ENCODE peak calls at places on chromosome 4, in five cellular contexts. L is mesenchymal stem cell; O is AG04450; V is lower lobe of right lung; M is CD4-positive, alpha-beta T cell. T is an unnamed sample.

GRCh38 chr4:141462361-141462760 is 174.0 kb upstream of the IL15 start:
- DNase-seq in V (no peak), M (no peak), L (no peak), O (no peak), T (no peak)

GRCh38 chr4:140004580-140005314 is 149.2 kb downstream of the MAML3 start:
- DNase-seq in O (no peak), L (peak; percentile 56), M (no peak), V (peak; percentile 51), T (peak; percentile 74)

GRCh38 chr4:6074723-6075122 is 56.5 kb upstream of the C4orf50 start:
- DNase-seq in V (no peak), M (no peak), L (no peak), O (no peak), T (no peak)

GRCh38 chr4:128916832-128917231 is 107.3 kb downstream of the JADE1 start:
- DNase-seq in L (no peak), V (peak; percentile 56), M (no peak), O (no peak), T (no peak)

GRCh38 chr4:159071178-159071968 is 31.5 kb upstream of the RAPGEF2 start:
- DNase-seq in V (no peak), O (no peak), L (peak; percentile 16), M (no peak), T (no peak)

GRCh38 chr4:153538408-153539057 is 72.4 kb downstream of the TMEM131L start:
- DNase-seq in O (no peak), L (no peak), V (no peak), M (no peak), T (peak; percentile 94)

GRCh38 chr4:73434311-73434710 is 1.7 kb upstream of the AFP start:
- DNase-seq in O (no peak), M (no peak), L (peak; percentile 12), V (no peak), T (peak; percentile 42)

GRCh38 chr4:46844325-46844917 is 64.6 kb downstream of the COX7B2 start:
- DNase-seq in L (peak; percentile 63), O (peak; percentile 15), M (peak; percentile 4), V (no peak), T (peak; percentile 77)

GRCh38 chr4:14428125-14428524 is 574.2 kb upstream of the CPEB2 start:
- DNase-seq in M (no peak), V (no peak), L (no peak), O (no peak), T (no peak)

GRCh38 chr4:105619193-105619931 is 66.9 kb downstream of the ARHGEF38 start:
- DNase-seq in V (peak; percentile 88), L (no peak), M (no peak), O (no peak), T (peak; percentile 86)

GRCh38 chr4:33850503-33850902 is 2393.8 kb downstream of the ARAP2 start:
- DNase-seq in V (no peak), L (no peak), M (no peak), O (no peak), T (no peak)

GRCh38 chr4:176840166-176840565 is 47.4 kb upstream of the VEGFC start:
- DNase-seq in O (no peak), V (no peak), L (peak; percentile 77), M (no peak), T (peak; percentile 12)

GRCh38 chr4:70671091-70671490 is 4.8 kb upstream of the JCHAIN start:
- DNase-seq in O (no peak), L (no peak), M (no peak), V (no peak), T (no peak)

GRCh38 chr4:65999518-65999871 is 329.2 kb upstream of the EPHA5 start:
- DNase-seq in M (no peak), O (no peak), V (no peak), L (no peak), T (peak; percentile 58)

GRCh38 chr4:14143892-14144291 is 516.4 kb upstream of the BOD1L1 start:
- DNase-seq in M (no peak), O (no peak), V (no peak), L (no peak), T (no peak)

GRCh38 chr4:90198086-90198847 is 71.1 kb downstream of the CCSER1 start:
- DNase-seq in V (no peak), L (no peak), M (no peak), O (no peak), T (peak; percentile 42)

GRCh38 chr4:119715490-119716445 is 87.2 kb upstream of the PDE5A start:
- DNase-seq in O (no peak), M (no peak), V (no peak), L (no peak), T (no peak)

GRCh38 chr4:184430163-184430562 is 44.2 kb downstream of the IRF2 start:
- DNase-seq in V (no peak), O (no peak), L (no peak), M (no peak), T (no peak)

GRCh38 chr4:184815046-184815877 is 10.5 kb downstream of the ACSL1 start:
- DNase-seq in O (no peak), M (no peak), L (peak; percentile 34), V (peak; percentile 84), T (peak; percentile 58)

GRCh38 chr4:74420863-74421262 is 24.1 kb upstream of the AREG start:
- DNase-seq in V (no peak), L (peak; percentile 42), M (no peak), O (no peak), T (no peak)

GRCh38 chr4:106080376-106080775 is 185.1 kb downstream of the NPNT start:
- DNase-seq in O (no peak), V (no peak), M (no peak), L (no peak), T (no peak)

GRCh38 chr4:184510431-184510830 is 36.1 kb upstream of the IRF2 start:
- DNase-seq in M (no peak), L (no peak), O (no peak), V (no peak), T (no peak)

GRCh38 chr4:7041851-7042696 is 1.1 kb upstream of the TADA2B start:
- DNase-seq in L (no peak), O (no peak), V (peak; percentile 84), M (peak; percentile 13), T (peak; percentile 51)

GRCh38 chr4:75011131-75011795 is 78.3 kb downstream of the PARM1 start:
- DNase-seq in L (no peak), O (no peak), V (no peak), M (no peak), T (no peak)

GRCh38 chr4:145481164-145481941 is at the start of gene SMAD1:
- DNase-seq in M (no peak), L (peak; percentile 85), O (peak; percentile 48), V (peak; percentile 88), T (peak; percentile 81)

GRCh38 chr4:40194602-40195161 is 2.1 kb upstream of the RHOH start:
- DNase-seq in M (no peak), O (peak; percentile 16), L (peak; percentile 68), V (no peak), T (peak; percentile 21)

GRCh38 chr4:139887962-139888735 is 222.5 kb downstream of the MGST2 start:
- DNase-seq in V (peak; percentile 56), L (no peak), O (no peak), M (no peak), T (peak; percentile 54)

GRCh38 chr4:74446193-74446868 is 1.4 kb downstream of the AREG start:
- DNase-seq in M (no peak), L (no peak), O (no peak), V (no peak), T (no peak)

GRCh38 chr4:101158136-101158485 is 189.2 kb downstream of the PPP3CA start:
- DNase-seq in O (no peak), M (no peak), V (no peak), L (no peak), T (no peak)

GRCh38 chr4:15149842-15150592 is 147.7 kb downstream of the CPEB2 start:
- DNase-seq in L (peak; percentile 77), V (peak; percentile 82), M (no peak), O (peak; percentile 46), T (peak; percentile 64)

GRCh38 chr4:83473966-83474365 is 10.9 kb downstream of the ABRAXAS1 start:
- DNase-seq in L (no peak), O (no peak), M (no peak), V (no peak), T (no peak)

GRCh38 chr4:60506061-60506460 is 694.1 kb upstream of the ADGRL3 start:
- DNase-seq in M (no peak), O (no peak), L (no peak), V (no peak), T (no peak)

GRCh38 chr4:26891054-26891453 is 30.4 kb downstream of the STIM2 start:
- DNase-seq in L (no peak), V (no peak), M (no peak), O (no peak), T (no peak)
- H3K9me3 ChIP-seq in L (no peaks in the 10 kb centered on the region), V (no peaks in the 10 kb centered on the region), M (no peaks in the 10 kb centered on the region), O (no peaks in the 10 kb centered on the region), T (no peaks in the 10 kb centered on the region)

DNA sequence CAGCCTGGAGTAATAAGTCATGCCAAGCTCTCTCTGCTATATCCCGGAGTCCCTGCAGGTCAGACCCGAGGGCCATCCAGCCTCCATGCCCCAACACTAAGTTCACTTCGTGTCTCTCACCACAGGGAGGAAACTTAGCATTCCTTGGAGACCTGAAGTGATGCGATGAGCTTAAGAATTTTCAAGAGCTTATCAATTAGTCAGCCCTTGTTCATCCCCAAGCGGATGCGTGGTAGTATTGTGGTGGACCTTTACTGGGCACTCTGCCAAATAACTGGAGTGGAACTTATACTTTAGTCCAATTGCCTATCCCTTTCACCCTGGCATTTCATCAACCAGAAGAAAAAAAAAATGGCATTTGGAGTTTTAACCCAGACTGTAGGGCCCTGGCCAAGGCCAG is 137.2 kb downstream of the RELL1 start:
- DNase-seq in V (no peak), L (peak; percentile 54), M (no peak), O (no peak), T (peak; percentile 83)
- H3K9me3 ChIP-seq in V (peaks cover 16% of the 10 kb centered on the region), L (peaks cover 5% of the 10 kb centered on the region), M (peaks cover 6% of the 10 kb centered on the region), O (no peaks in the 10 kb centered on the region), T (peaks cover 13% of the 10 kb centered on the region)

GRCh38 chr4:156419080-156419638 is 465.5 kb upstream of the CTSO start:
- DNase-seq in L (peak; percentile 22), V (no peak), O (no peak), M (no peak), T (no peak)
- H3K9me3 ChIP-seq in L (no peaks in the 10 kb centered on the region), V (no peaks in the 10 kb centered on the region), O (no peaks in the 10 kb centered on the region), M (no peaks in the 10 kb centered on the region), T (no peaks in the 10 kb centered on the region)

DNA sequence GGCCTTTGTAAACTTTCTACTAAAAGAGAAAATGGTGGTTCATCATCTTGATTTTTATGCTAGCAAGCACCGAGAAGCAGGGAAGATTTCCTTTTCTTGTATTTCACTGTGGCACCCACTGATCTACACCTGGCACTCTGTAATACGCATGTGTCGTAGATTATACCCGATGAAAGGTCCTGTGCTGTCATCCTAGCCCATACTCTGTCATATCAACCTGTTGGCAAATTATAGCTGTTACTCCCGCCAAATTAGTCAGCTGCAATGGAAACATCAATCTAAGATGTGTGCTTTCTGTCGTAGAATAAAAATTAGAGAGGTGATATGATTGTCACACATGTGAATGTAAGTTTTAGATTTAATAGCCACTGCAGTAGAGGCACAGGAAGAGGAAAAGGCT is 263.4 kb upstream of the PITX2 start:
- DNase-seq in O (no peak), L (no peak), M (no peak), V (no peak), T (no peak)
- H3K9me3 ChIP-seq in O (no peaks in the 10 kb centered on the region), L (peaks cover 4% of the 10 kb centered on the region), M (no peaks in the 10 kb centered on the region), V (no peaks in the 10 kb centered on the region), T (no peaks in the 10 kb centered on the region)

GRCh38 chr4:92215471-92215870 is 88.3 kb upstream of the GRID2 start:
- DNase-seq in O (no peak), M (no peak), L (no peak), V (no peak), T (no peak)
- H3K9me3 ChIP-seq in O (peaks cover 3% of the 10 kb centered on the region), M (peaks cover 7% of the 10 kb centered on the region), L (peaks cover 16% of the 10 kb centered on the region), V (peaks cover 10% of the 10 kb centered on the region), T (no peaks in the 10 kb centered on the region)

GRCh38 chr4:152128356-152128755 is 367.5 kb upstream of the GATB start:
- DNase-seq in O (no peak), V (no peak), M (no peak), L (no peak), T (no peak)

GRCh38 chr4:152126233-152126632 is 365.4 kb upstream of the GATB start:
- DNase-seq in L (no peak), V (no peak), M (no peak), O (no peak), T (no peak)
- H3K9me3 ChIP-seq in L (peaks cover 13% of the 10 kb centered on the region), V (no peaks in the 10 kb centered on the region), M (peaks cover 14% of the 10 kb centered on the region), O (no peaks in the 10 kb centered on the region), T (no peaks in the 10 kb centered on the region)